ENCODE peak calls at places on chromosomes 4 and X, in nine cellular contexts. One of them, this sample, is unnamed.

GRCh38 chr4:21656832-21657231 is 291.7 kb downstream of the KCNIP4 start:
- DNase-seq in ovary: no peak
- DNase-seq in lower leg skin: no peak
- DNase-seq in OCI-LY7: no peak
- DNase-seq in stomach: no peak
- DNase-seq in lower lobe of right lung: no peak
- DNase-seq in CD8-positive, alpha-beta T cell: no peak
- DNase-seq in mucosa of descending colon: no peak
- DNase-seq in fibroblast of pulmonary artery: peak
- DNase-seq in this sample: peak

GRCh38 chr4:42401171-42401570 is 3.9 kb downstream of the SHISA3 start:
- DNase-seq in ovary: no peak
- DNase-seq in lower leg skin: no peak
- DNase-seq in OCI-LY7: no peak
- DNase-seq in stomach: no peak
- DNase-seq in lower lobe of right lung: no peak
- DNase-seq in CD8-positive, alpha-beta T cell: no peak
- DNase-seq in mucosa of descending colon: no peak
- DNase-seq in fibroblast of pulmonary artery: no peak
- DNase-seq in this sample: no peak

GRCh38 chr4:128572778-128573241 is 236.7 kb upstream of the JADE1 start:
- DNase-seq in ovary: no peak
- DNase-seq in lower leg skin: no peak
- DNase-seq in OCI-LY7: no peak
- DNase-seq in stomach: no peak
- DNase-seq in lower lobe of right lung: no peak
- DNase-seq in CD8-positive, alpha-beta T cell: no peak
- DNase-seq in mucosa of descending colon: no peak
- DNase-seq in fibroblast of pulmonary artery: no peak
- DNase-seq in this sample: no peak

GRCh38 chrX:13662537-13662841 is 9.5 kb downstream of the TCEANC start:
- DNase-seq in ovary: no peak
- DNase-seq in lower leg skin: no peak
- DNase-seq in OCI-LY7: no peak
- DNase-seq in stomach: no peak
- DNase-seq in lower lobe of right lung: no peak
- DNase-seq in CD8-positive, alpha-beta T cell: no peak
- DNase-seq in mucosa of descending colon: no peak
- DNase-seq in fibroblast of pulmonary artery: peak
- DNase-seq in this sample: peak

GRCh38 chr4:105451346-105451745 is 22.5 kb downstream of the PPA2 start:
- DNase-seq in ovary: no peak
- DNase-seq in lower leg skin: no peak
- DNase-seq in OCI-LY7: no peak
- DNase-seq in stomach: no peak
- DNase-seq in lower lobe of right lung: no peak
- DNase-seq in CD8-positive, alpha-beta T cell: no peak
- DNase-seq in mucosa of descending colon: no peak
- DNase-seq in fibroblast of pulmonary artery: no peak
- DNase-seq in this sample: no peak

GRCh38 chrX:14015941-14016340 is 13.8 kb downstream of the GEMIN8 start:
- DNase-seq in ovary: no peak
- DNase-seq in lower leg skin: no peak
- DNase-seq in OCI-LY7: no peak
- DNase-seq in stomach: no peak
- DNase-seq in lower lobe of right lung: no peak
- DNase-seq in CD8-positive, alpha-beta T cell: no peak
- DNase-seq in mucosa of descending colon: no peak
- DNase-seq in fibroblast of pulmonary artery: no peak
- DNase-seq in this sample: no peak

GRCh38 chr4:151031831-151032605 is 16.9 kb upstream of the LRBA start:
- DNase-seq in ovary: no peak
- DNase-seq in lower leg skin: peak
- DNase-seq in OCI-LY7: no peak
- DNase-seq in stomach: no peak
- DNase-seq in lower lobe of right lung: no peak
- DNase-seq in CD8-positive, alpha-beta T cell: no peak
- DNase-seq in mucosa of descending colon: no peak
- DNase-seq in fibroblast of pulmonary artery: peak
- DNase-seq in this sample: peak

GRCh38 chrX:148552775-148553174 is 52.4 kb downstream of the AFF2 start:
- DNase-seq in ovary: no peak
- DNase-seq in lower leg skin: no peak
- DNase-seq in OCI-LY7: peak
- DNase-seq in stomach: no peak
- DNase-seq in lower lobe of right lung: no peak
- DNase-seq in CD8-positive, alpha-beta T cell: no peak
- DNase-seq in mucosa of descending colon: no peak
- DNase-seq in fibroblast of pulmonary artery: no peak
- DNase-seq in this sample: no peak

GRCh38 chr4:185470503-185471195 is 884 bp downstream of the CCDC110 start:
- DNase-seq in ovary: peak
- DNase-seq in lower leg skin: peak
- DNase-seq in OCI-LY7: peak
- DNase-seq in stomach: peak
- DNase-seq in lower lobe of right lung: peak
- DNase-seq in CD8-positive, alpha-beta T cell: peak
- DNase-seq in mucosa of descending colon: peak
- DNase-seq in fibroblast of pulmonary artery: peak
- DNase-seq in this sample: peak

GRCh38 chr4:48431401-48431800 is 51.7 kb upstream of the SLC10A4 start:
- DNase-seq in ovary: no peak
- DNase-seq in lower leg skin: no peak
- DNase-seq in OCI-LY7: no peak
- DNase-seq in stomach: no peak
- DNase-seq in lower lobe of right lung: no peak
- DNase-seq in CD8-positive, alpha-beta T cell: no peak
- DNase-seq in mucosa of descending colon: no peak
- DNase-seq in fibroblast of pulmonary artery: no peak
- DNase-seq in this sample: no peak

GRCh38 chr4:138035781-138036258 is 206.3 kb downstream of the SLC7A11 start:
- DNase-seq in ovary: no peak
- DNase-seq in lower leg skin: no peak
- DNase-seq in OCI-LY7: peak
- DNase-seq in stomach: no peak
- DNase-seq in lower lobe of right lung: no peak
- DNase-seq in CD8-positive, alpha-beta T cell: no peak
- DNase-seq in mucosa of descending colon: no peak
- DNase-seq in fibroblast of pulmonary artery: peak
- DNase-seq in this sample: peak

GRCh38 chrX:102063445-102064074 is 61.9 kb upstream of the TCEAL2 start:
- DNase-seq in ovary: no peak
- DNase-seq in lower leg skin: no peak
- DNase-seq in OCI-LY7: peak
- DNase-seq in stomach: no peak
- DNase-seq in lower lobe of right lung: no peak
- DNase-seq in CD8-positive, alpha-beta T cell: no peak
- DNase-seq in mucosa of descending colon: no peak
- DNase-seq in fibroblast of pulmonary artery: no peak
- DNase-seq in this sample: no peak

GRCh38 chr4:141637565-141637964 is 1.2 kb downstream of the IL15 start:
- DNase-seq in ovary: no peak
- DNase-seq in lower leg skin: no peak
- DNase-seq in OCI-LY7: no peak
- DNase-seq in stomach: no peak
- DNase-seq in lower lobe of right lung: no peak
- DNase-seq in CD8-positive, alpha-beta T cell: no peak
- DNase-seq in mucosa of descending colon: no peak
- DNase-seq in fibroblast of pulmonary artery: no peak
- DNase-seq in this sample: peak

GRCh38 chr4:186700746-186701145 is 22.9 kb downstream of the FAT1 start:
- DNase-seq in ovary: peak
- DNase-seq in lower leg skin: peak
- DNase-seq in OCI-LY7: no peak
- DNase-seq in stomach: no peak
- DNase-seq in lower lobe of right lung: no peak
- DNase-seq in CD8-positive, alpha-beta T cell: no peak
- DNase-seq in mucosa of descending colon: no peak
- DNase-seq in fibroblast of pulmonary artery: peak
- DNase-seq in this sample: peak

GRCh38 chr4:19987746-19988145 is 264.0 kb upstream of the SLIT2 start:
- DNase-seq in ovary: no peak
- DNase-seq in lower leg skin: no peak
- DNase-seq in OCI-LY7: no peak
- DNase-seq in stomach: no peak
- DNase-seq in lower lobe of right lung: no peak
- DNase-seq in CD8-positive, alpha-beta T cell: no peak
- DNase-seq in mucosa of descending colon: no peak
- DNase-seq in fibroblast of pulmonary artery: peak
- DNase-seq in this sample: peak

GRCh38 chr4:142016031-142016430 is 379.6 kb downstream of the IL15 start:
- DNase-seq in ovary: no peak
- DNase-seq in lower leg skin: no peak
- DNase-seq in OCI-LY7: no peak
- DNase-seq in stomach: no peak
- DNase-seq in lower lobe of right lung: no peak
- DNase-seq in CD8-positive, alpha-beta T cell: no peak
- DNase-seq in mucosa of descending colon: no peak
- DNase-seq in fibroblast of pulmonary artery: no peak
- DNase-seq in this sample: no peak

GRCh38 chr4:2101346-2102044 is 42.4 kb downstream of the NAT8L start:
- DNase-seq in ovary: no peak
- DNase-seq in lower leg skin: peak
- DNase-seq in OCI-LY7: no peak
- DNase-seq in stomach: no peak
- DNase-seq in lower lobe of right lung: no peak
- DNase-seq in CD8-positive, alpha-beta T cell: no peak
- DNase-seq in mucosa of descending colon: no peak
- DNase-seq in fibroblast of pulmonary artery: no peak
- DNase-seq in this sample: no peak

GRCh38 chrX:95505721-95506120 is 1178.9 kb upstream of the DIAPH2 start:
- DNase-seq in ovary: no peak
- DNase-seq in lower leg skin: no peak
- DNase-seq in OCI-LY7: no peak
- DNase-seq in stomach: no peak
- DNase-seq in lower lobe of right lung: no peak
- DNase-seq in CD8-positive, alpha-beta T cell: no peak
- DNase-seq in mucosa of descending colon: no peak
- DNase-seq in fibroblast of pulmonary artery: no peak
- DNase-seq in this sample: no peak

GRCh38 chr4:39521253-39521908 is 5.9 kb downstream of the UGDH start:
- DNase-seq in ovary: no peak
- DNase-seq in lower leg skin: no peak
- DNase-seq in OCI-LY7: no peak
- DNase-seq in stomach: no peak
- DNase-seq in lower lobe of right lung: no peak
- DNase-seq in CD8-positive, alpha-beta T cell: no peak
- DNase-seq in mucosa of descending colon: no peak
- DNase-seq in fibroblast of pulmonary artery: peak
- DNase-seq in this sample: peak
- H3K4me3 ChIP-seq in ovary: no peak
- H3K4me3 ChIP-seq in lower leg skin: no peak
- H3K4me3 ChIP-seq in OCI-LY7: no peak
- H3K4me3 ChIP-seq in stomach: no peak
- H3K4me3 ChIP-seq in lower lobe of right lung: no peak
- H3K4me3 ChIP-seq in CD8-positive, alpha-beta T cell: no peak
- H3K4me3 ChIP-seq in mucosa of descending colon: no peak
- H3K4me3 ChIP-seq in fibroblast of pulmonary artery: peak
- H3K4me3 ChIP-seq in this sample: no peak

DNA sequence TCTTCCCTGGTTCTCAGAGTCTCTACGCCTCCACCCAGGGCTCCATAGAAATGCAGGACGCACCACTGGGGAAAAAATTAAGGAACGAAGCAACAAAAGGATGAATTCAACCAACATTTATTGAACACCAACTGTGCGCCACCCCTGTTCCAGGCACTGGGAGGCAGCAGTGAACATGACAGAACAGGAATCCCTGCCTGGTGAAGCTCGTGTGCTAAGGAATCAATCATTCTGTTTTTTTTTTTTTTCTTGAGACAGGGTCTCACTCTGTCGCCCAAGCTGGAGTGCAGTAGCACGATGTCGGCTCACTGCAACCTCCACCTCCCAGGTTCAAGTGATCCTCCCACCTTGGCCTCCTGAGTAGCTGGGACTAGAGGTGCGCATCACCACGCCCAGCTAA is 1.9 kb upstream of the FTSJ1 start:
- DNase-seq in ovary: no peak
- DNase-seq in lower leg skin: no peak
- DNase-seq in OCI-LY7: peak
- DNase-seq in stomach: no peak
- DNase-seq in lower lobe of right lung: no peak
- DNase-seq in CD8-positive, alpha-beta T cell: no peak
- DNase-seq in mucosa of descending colon: no peak
- DNase-seq in fibroblast of pulmonary artery: peak
- DNase-seq in this sample: no peak
- TF ChIP-seq CTCF in ovary: no peak
- TF ChIP-seq CTCF in lower leg skin: no peak
- TF ChIP-seq CTCF in OCI-LY7: peak
- TF ChIP-seq CTCF in stomach: no peak
- TF ChIP-seq CTCF in lower lobe of right lung: no peak
- TF ChIP-seq CTCF in CD8-positive, alpha-beta T cell: no peak
- TF ChIP-seq CTCF in mucosa of descending colon: no peak
- TF ChIP-seq CTCF in fibroblast of pulmonary artery: peak
- TF ChIP-seq CTCF in this sample: peak

GRCh38 chrX:129523076-129524055 is at the start of gene SMARCA1:
- DNase-seq in ovary: peak
- DNase-seq in lower leg skin: peak
- DNase-seq in OCI-LY7: no peak
- DNase-seq in stomach: peak
- DNase-seq in lower lobe of right lung: peak
- DNase-seq in CD8-positive, alpha-beta T cell: no peak
- DNase-seq in mucosa of descending colon: peak
- DNase-seq in fibroblast of pulmonary artery: peak
- DNase-seq in this sample: peak
- H3K4me3 ChIP-seq in ovary: peak
- H3K4me3 ChIP-seq in lower leg skin: peak
- H3K4me3 ChIP-seq in OCI-LY7: no peak
- H3K4me3 ChIP-seq in stomach: peak
- H3K4me3 ChIP-seq in lower lobe of right lung: peak
- H3K4me3 ChIP-seq in CD8-positive, alpha-beta T cell: peak
- H3K4me3 ChIP-seq in mucosa of descending colon: no peak
- H3K4me3 ChIP-seq in fibroblast of pulmonary artery: peak
- H3K4me3 ChIP-seq in this sample: peak

GRCh38 chr4:38993683-38994082 is 38.5 kb downstream of the TMEM156 start:
- DNase-seq in ovary: no peak
- DNase-seq in lower leg skin: no peak
- DNase-seq in OCI-LY7: no peak
- DNase-seq in stomach: no peak
- DNase-seq in lower lobe of right lung: no peak
- DNase-seq in CD8-positive, alpha-beta T cell: no peak
- DNase-seq in mucosa of descending colon: no peak
- DNase-seq in fibroblast of pulmonary artery: no peak
- DNase-seq in this sample: no peak
- TF ChIP-seq CTCF in ovary: no peak
- TF ChIP-seq CTCF in lower leg skin: no peak
- TF ChIP-seq CTCF in OCI-LY7: peak
- TF ChIP-seq CTCF in stomach: no peak
- TF ChIP-seq CTCF in lower lobe of right lung: no peak
- TF ChIP-seq CTCF in CD8-positive, alpha-beta T cell: no peak
- TF ChIP-seq CTCF in mucosa of descending colon: no peak
- TF ChIP-seq CTCF in fibroblast of pulmonary artery: peak
- TF ChIP-seq CTCF in this sample: peak